ENCODE peak calls at places on chromosomes 1 and 21, in five cellular contexts. One of them, this sample, is unnamed.

GRCh38 chr1:44174630-44175029 is 33.2 kb upstream of the KLF18 start:
- DNase-seq in transverse colon: no peak
- DNase-seq in stomach: no peak
- DNase-seq in ovary: no peak
- DNase-seq in A549: no peak
- DNase-seq in this sample: no peak

GRCh38 chr1:41474490-41475271 is 9.8 kb downstream of the EDN2 start:
- DNase-seq in A549: no peak
- DNase-seq in stomach: no peak
- DNase-seq in transverse colon: peak
- DNase-seq in ovary: peak
- DNase-seq in this sample: no peak

GRCh38 chr1:46699670-46700069 is 19.2 kb downstream of the EFCAB14 start:
- DNase-seq in stomach: no peak
- DNase-seq in ovary: no peak
- DNase-seq in transverse colon: no peak
- DNase-seq in A549: no peak
- DNase-seq in this sample: no peak

GRCh38 chr1:183892351-183892793 is 87.5 kb downstream of the RGL1 start:
- DNase-seq in A549: peak
- DNase-seq in stomach: no peak
- DNase-seq in ovary: no peak
- DNase-seq in transverse colon: no peak
- DNase-seq in this sample: no peak

GRCh38 chr1:9852410-9853301 is 28.9 kb upstream of the CLSTN1 start:
- DNase-seq in A549: no peak
- DNase-seq in ovary: no peak
- DNase-seq in transverse colon: no peak
- DNase-seq in stomach: no peak
- DNase-seq in this sample: no peak

GRCh38 chr21:40049959-40050290 is 182.7 kb downstream of the PCP4 start:
- DNase-seq in transverse colon: no peak
- DNase-seq in stomach: no peak
- DNase-seq in A549: no peak
- DNase-seq in ovary: no peak
- DNase-seq in this sample: no peak

GRCh38 chr1:88579598-88579997 is 104.5 kb upstream of the PKN2 start:
- DNase-seq in ovary: no peak
- DNase-seq in stomach: no peak
- DNase-seq in A549: no peak
- DNase-seq in transverse colon: no peak
- DNase-seq in this sample: no peak

GRCh38 chr1:91712393-91712792 is 173.6 kb downstream of the TGFBR3 start:
- DNase-seq in transverse colon: no peak
- DNase-seq in A549: no peak
- DNase-seq in ovary: no peak
- DNase-seq in stomach: no peak
- DNase-seq in this sample: no peak

GRCh38 chr1:35488346-35488745 is 68.9 kb downstream of the KIAA0319L start:
- DNase-seq in stomach: no peak
- DNase-seq in ovary: no peak
- DNase-seq in A549: no peak
- DNase-seq in transverse colon: no peak
- DNase-seq in this sample: no peak

GRCh38 chr1:232968965-232969364 is 18.6 kb downstream of the NTPCR start:
- DNase-seq in ovary: no peak
- DNase-seq in transverse colon: no peak
- DNase-seq in stomach: peak
- DNase-seq in A549: no peak
- DNase-seq in this sample: no peak

GRCh38 chr1:247386695-247387094 is 29.3 kb upstream of the NLRP3 start:
- DNase-seq in ovary: no peak
- DNase-seq in A549: no peak
- DNase-seq in stomach: no peak
- DNase-seq in transverse colon: no peak
- DNase-seq in this sample: no peak

GRCh38 chr1:152003846-152004442 is 10.3 kb upstream of the S100A10 start:
- DNase-seq in A549: peak
- DNase-seq in transverse colon: no peak
- DNase-seq in stomach: no peak
- DNase-seq in ovary: no peak
- DNase-seq in this sample: no peak

GRCh38 chr1:41387667-41388091 is 26.4 kb downstream of the FOXO6 start:
- DNase-seq in stomach: peak
- DNase-seq in A549: no peak
- DNase-seq in ovary: peak
- DNase-seq in transverse colon: peak
- DNase-seq in this sample: no peak

GRCh38 chr1:38213720-38214367 is 167.3 kb upstream of the POU3F1 start:
- DNase-seq in transverse colon: no peak
- DNase-seq in A549: no peak
- DNase-seq in ovary: no peak
- DNase-seq in stomach: no peak
- DNase-seq in this sample: no peak

DNA sequence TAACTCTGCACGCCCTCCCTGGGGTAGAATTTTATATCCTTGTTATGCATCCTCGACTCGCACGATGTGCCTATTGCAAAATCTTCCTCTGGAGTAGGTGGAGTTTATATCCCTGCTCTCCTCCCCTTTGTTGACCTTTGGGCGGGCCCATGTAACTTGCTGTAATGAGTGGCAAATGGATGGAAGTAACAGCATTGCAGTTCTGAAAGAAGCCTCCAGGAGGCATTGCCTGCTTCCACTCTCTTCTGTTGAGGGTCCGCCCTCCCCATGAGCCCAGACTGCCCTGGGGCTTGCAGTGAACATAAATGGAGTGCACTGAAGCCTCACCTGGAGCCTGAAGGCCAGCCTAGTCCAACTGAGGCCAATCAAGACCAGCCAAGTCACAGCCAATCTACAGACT is 62.2 kb upstream of the GRIK3 start:
- DNase-seq in stomach: no peak
- DNase-seq in transverse colon: no peak
- DNase-seq in A549: peak
- DNase-seq in ovary: no peak
- DNase-seq in this sample: no peak
- TF ChIP-seq CTCF in stomach: no peak
- TF ChIP-seq CTCF in transverse colon: no peak
- TF ChIP-seq CTCF in A549: no peak
- TF ChIP-seq CTCF in ovary: no peak
- TF ChIP-seq CTCF in this sample: no peak

GRCh38 chr1:1079408-1080121 is 5.5 kb upstream of the RNF223 start:
- DNase-seq in ovary: peak
- DNase-seq in A549: peak
- DNase-seq in stomach: peak
- DNase-seq in transverse colon: peak
- DNase-seq in this sample: no peak
- TF ChIP-seq EP300 in ovary: no peak
- TF ChIP-seq EP300 in A549: no peak
- TF ChIP-seq EP300 in stomach: no peak
- TF ChIP-seq EP300 in transverse colon: no peak
- TF ChIP-seq EP300 in this sample: peak

DNA sequence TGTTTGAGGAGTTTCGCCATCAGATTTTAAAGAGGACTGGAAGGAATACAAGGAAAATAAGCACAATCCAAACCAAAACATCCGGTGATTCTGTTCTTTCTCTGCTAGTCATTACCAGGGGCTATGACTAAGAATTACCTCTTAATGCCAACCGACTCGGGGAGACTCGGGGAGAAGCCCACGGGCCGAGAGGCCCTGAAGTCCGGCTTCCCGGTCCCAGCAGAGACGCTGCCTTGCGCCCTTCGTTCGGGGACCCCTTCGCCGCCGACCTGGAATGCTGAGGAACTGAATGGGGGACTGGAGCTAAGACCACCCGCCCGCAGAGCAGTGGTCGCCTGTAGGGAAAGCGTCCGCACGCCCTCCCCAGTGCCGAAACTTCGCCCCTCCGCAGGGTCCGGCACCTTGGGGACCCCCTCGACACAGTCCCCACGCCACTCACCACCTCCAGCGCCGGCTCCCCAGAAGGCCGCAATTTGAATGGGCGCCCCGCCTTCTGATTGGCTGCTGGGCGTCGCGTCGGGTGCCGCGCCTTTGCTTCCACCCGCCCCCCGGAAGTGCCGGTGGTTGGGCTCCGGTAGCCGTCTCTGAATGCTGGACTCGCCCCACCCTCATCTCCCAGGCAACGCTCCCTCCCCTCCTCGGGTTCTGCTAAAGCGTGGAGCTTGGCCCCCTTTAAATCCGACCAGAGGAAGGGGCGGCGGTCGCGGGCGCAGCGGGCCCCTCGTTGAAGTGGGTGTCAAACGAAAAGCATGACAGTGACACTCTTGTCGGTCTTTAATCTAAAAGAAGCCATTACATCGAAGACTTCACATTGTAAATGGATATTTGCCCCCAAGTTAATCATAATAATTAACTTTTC is at the start of gene KIF14:
- DNase-seq in transverse colon: peak
- DNase-seq in ovary: peak
- DNase-seq in A549: peak
- DNase-seq in stomach: peak
- DNase-seq in this sample: peak
- TF ChIP-seq POLR2A in transverse colon: no peak
- TF ChIP-seq POLR2A in ovary: no peak
- TF ChIP-seq POLR2A in A549: no peak
- TF ChIP-seq POLR2A in stomach: no peak
- TF ChIP-seq POLR2A in this sample: no peak

DNA sequence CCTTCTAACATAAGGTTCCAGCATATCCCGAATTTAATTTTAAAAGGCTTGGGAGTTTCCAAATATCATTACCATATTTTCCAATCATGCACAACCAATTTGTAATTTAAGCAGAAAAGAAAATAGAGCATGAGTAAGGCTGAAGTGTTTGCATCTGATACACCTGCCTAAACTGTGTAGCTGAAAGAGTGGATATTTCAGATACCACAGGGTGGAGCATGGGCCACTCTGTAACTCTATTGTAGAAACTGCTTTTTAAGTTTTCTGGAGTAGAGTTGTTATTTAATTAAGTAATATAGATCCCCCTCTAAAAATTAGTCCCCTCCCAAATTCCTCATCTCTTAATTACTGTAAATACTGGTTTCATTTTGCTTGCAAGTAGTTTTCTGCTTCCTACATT is 199.8 kb downstream of the USP25 start:
- DNase-seq in ovary: no peak
- DNase-seq in A549: no peak
- DNase-seq in stomach: no peak
- DNase-seq in transverse colon: no peak
- DNase-seq in this sample: no peak
- TF ChIP-seq CTCF in ovary: no peak
- TF ChIP-seq CTCF in A549: no peak
- TF ChIP-seq CTCF in stomach: no peak
- TF ChIP-seq CTCF in transverse colon: no peak
- TF ChIP-seq CTCF in this sample: no peak

GRCh38 chr1:51691920-51692319 is 75.0 kb downstream of the OSBPL9 start:
- DNase-seq in ovary: no peak
- DNase-seq in stomach: no peak
- DNase-seq in A549: no peak
- DNase-seq in transverse colon: no peak
- DNase-seq in this sample: no peak

GRCh38 chr1:51689073-51689435 is 72.2 kb downstream of the OSBPL9 start:
- DNase-seq in stomach: no peak
- DNase-seq in A549: no peak
- DNase-seq in ovary: no peak
- DNase-seq in transverse colon: no peak
- DNase-seq in this sample: no peak

GRCh38 chr1:51693420-51694144 is 76.7 kb downstream of the OSBPL9 start:
- DNase-seq in A549: peak
- DNase-seq in ovary: no peak
- DNase-seq in stomach: no peak
- DNase-seq in transverse colon: no peak
- DNase-seq in this sample: no peak

GRCh38 chr1:51689643-51690042 is 72.8 kb downstream of the OSBPL9 start:
- DNase-seq in A549: no peak
- DNase-seq in transverse colon: no peak
- DNase-seq in stomach: no peak
- DNase-seq in ovary: no peak
- DNase-seq in this sample: no peak

DNA sequence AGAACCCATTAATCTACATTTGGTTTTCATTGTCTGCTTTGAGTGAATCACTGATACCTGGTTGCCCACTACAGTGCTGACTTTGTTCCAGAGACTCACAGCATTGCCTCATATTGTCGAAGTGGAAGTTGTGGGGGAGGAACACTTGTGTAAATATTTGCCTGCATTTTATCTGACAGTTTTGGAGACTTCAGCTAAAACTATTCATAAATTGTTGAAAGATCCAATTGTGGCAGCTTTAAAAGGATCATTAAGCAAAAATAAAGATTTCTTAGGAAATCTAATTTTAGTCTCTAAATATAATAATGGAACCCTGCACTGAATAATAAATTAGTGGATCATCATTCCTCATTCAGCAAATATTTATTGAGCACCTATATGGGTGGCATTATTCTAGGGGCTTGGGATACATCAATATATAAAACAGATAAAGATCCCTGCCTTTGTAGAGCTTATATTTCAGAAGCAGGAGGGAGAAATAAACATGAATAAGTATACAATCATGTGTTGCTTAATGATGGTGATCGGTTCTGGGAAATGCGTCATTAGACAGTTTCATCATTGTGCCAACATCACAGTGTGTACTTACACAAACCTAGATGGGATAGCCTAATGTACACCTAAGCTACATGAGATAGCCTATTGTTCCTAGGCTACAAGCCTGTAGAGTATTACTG is 73.5 kb downstream of the OSBPL9 start:
- DNase-seq in stomach: no peak
- DNase-seq in ovary: no peak
- DNase-seq in A549: peak
- DNase-seq in transverse colon: no peak
- DNase-seq in this sample: no peak
- TF ChIP-seq EP300 in stomach: no peak
- TF ChIP-seq EP300 in ovary: no peak
- TF ChIP-seq EP300 in A549: peak
- TF ChIP-seq EP300 in transverse colon: no peak
- TF ChIP-seq EP300 in this sample: no peak

This sample was measured in tibial nerve.